ENCODE peak calls at places on chromosomes 11 and 22, in five cellular contexts. One of them, this sample, is unnamed.
A peak's percentile ranks its signal among the peaks of the same experiment; 100 is the strongest.

GRCh38 chr11:62504158-62504973 is 42.2 kb downstream of the AHNAK start:
- DNase-seq in SK-N-SH: no peak
- DNase-seq in GM12878: no peak
- DNase-seq in GM12891: no peak
- DNase-seq in HepG2: no peak
- DNase-seq in this sample: no peak

GRCh38 chr11:77590194-77590591 is 440 bp downstream of the AQP11 start:
- DNase-seq in GM12891: no peak
- DNase-seq in HepG2: peak; percentile 67
- DNase-seq in GM12878: no peak
- DNase-seq in SK-N-SH: no peak
- DNase-seq in this sample: no peak

GRCh38 chr22:30206964-30207363 is 39.6 kb downstream of the LIF start:
- DNase-seq in GM12891: no peak
- DNase-seq in SK-N-SH: peak; percentile 38
- DNase-seq in GM12878: no peak
- DNase-seq in HepG2: peak; percentile 85
- DNase-seq in this sample: no peak

GRCh38 chr11:128582496-128583366 is 4.6 kb downstream of the ETS1 start:
- DNase-seq in GM12878: no peak
- DNase-seq in GM12891: no peak
- DNase-seq in HepG2: no peak
- DNase-seq in SK-N-SH: no peak
- DNase-seq in this sample: no peak

GRCh38 chr11:27218498-27219038 is 144.4 kb downstream of the CCDC34 start:
- DNase-seq in GM12891: no peak
- DNase-seq in HepG2: no peak
- DNase-seq in SK-N-SH: no peak
- DNase-seq in GM12878: no peak
- DNase-seq in this sample: no peak

GRCh38 chr22:41499624-41500280 is 30.8 kb downstream of the ACO2 start:
- DNase-seq in SK-N-SH: no peak
- DNase-seq in GM12891: no peak
- DNase-seq in GM12878: no peak
- DNase-seq in HepG2: no peak
- DNase-seq in this sample: no peak

GRCh38 chr11:75850787-75851186 is 35.8 kb downstream of the UVRAG start:
- DNase-seq in SK-N-SH: no peak
- DNase-seq in HepG2: no peak
- DNase-seq in GM12878: no peak
- DNase-seq in GM12891: no peak
- DNase-seq in this sample: no peak

GRCh38 chr11:110366234-110366633 is 63.5 kb upstream of the FDX1 start:
- DNase-seq in HepG2: no peak
- DNase-seq in GM12891: no peak
- DNase-seq in SK-N-SH: no peak
- DNase-seq in GM12878: no peak
- DNase-seq in this sample: no peak

GRCh38 chr11:30392221-30392784 is 69.4 kb downstream of the ARL14EP start:
- DNase-seq in GM12878: no peak
- DNase-seq in SK-N-SH: no peak
- DNase-seq in GM12891: no peak
- DNase-seq in HepG2: no peak
- DNase-seq in this sample: no peak

GRCh38 chr22:37244114-37244921 is at the start of gene RAC2:
- DNase-seq in GM12891: peak; percentile 70
- DNase-seq in SK-N-SH: peak; percentile 57
- DNase-seq in GM12878: no peak
- DNase-seq in HepG2: no peak
- DNase-seq in this sample: peak; percentile 77

GRCh38 chr11:110736158-110736553 is 23.9 kb upstream of the ARHGAP20 start:
- DNase-seq in GM12891: no peak
- DNase-seq in HepG2: no peak
- DNase-seq in GM12878: no peak
- DNase-seq in SK-N-SH: no peak
- DNase-seq in this sample: no peak

GRCh38 chr11:76838422-76839068 is 22.2 kb upstream of the ACER3 start:
- DNase-seq in GM12891: no peak
- DNase-seq in GM12878: no peak
- DNase-seq in HepG2: peak; percentile 45
- DNase-seq in SK-N-SH: no peak
- DNase-seq in this sample: no peak

GRCh38 chr11:130465259-130465658 is 16.8 kb downstream of the ADAMTS15 start:
- DNase-seq in SK-N-SH: no peak
- DNase-seq in GM12891: no peak
- DNase-seq in HepG2: no peak
- DNase-seq in GM12878: no peak
- DNase-seq in this sample: no peak

GRCh38 chr11:10298342-10298741 is 4.3 kb upstream of the SBF2 start:
- DNase-seq in GM12891: no peak
- DNase-seq in HepG2: peak; percentile 42
- DNase-seq in GM12878: peak; percentile 66
- DNase-seq in SK-N-SH: no peak
- DNase-seq in this sample: peak; percentile 57

GRCh38 chr11:131488208-131488607 is 117.8 kb downstream of the NTM start:
- DNase-seq in GM12891: no peak
- DNase-seq in HepG2: no peak
- DNase-seq in GM12878: no peak
- DNase-seq in SK-N-SH: no peak
- DNase-seq in this sample: no peak

GRCh38 chr22:48050836-48051235 is 1288.4 kb downstream of the TBC1D22A start:
- DNase-seq in GM12891: no peak
- DNase-seq in GM12878: no peak
- DNase-seq in SK-N-SH: no peak
- DNase-seq in HepG2: no peak
- DNase-seq in this sample: no peak

GRCh38 chr11:43574949-43575915 is 105.3 kb upstream of the HSD17B12 start:
- DNase-seq in SK-N-SH: peak; percentile 83
- DNase-seq in HepG2: no peak
- DNase-seq in GM12891: no peak
- DNase-seq in GM12878: no peak
- DNase-seq in this sample: no peak

GRCh38 chr22:17343766-17344165 is 25.5 kb upstream of the CECR2 start:
- DNase-seq in SK-N-SH: no peak
- DNase-seq in HepG2: no peak
- DNase-seq in GM12878: no peak
- DNase-seq in GM12891: no peak
- DNase-seq in this sample: no peak

GRCh38 chr11:60762851-60763691 is 6.4 kb downstream of the MS4A15 start:
- DNase-seq in GM12878: peak; percentile 94
- DNase-seq in SK-N-SH: no peak
- DNase-seq in HepG2: peak; percentile 25
- DNase-seq in GM12891: no peak
- DNase-seq in this sample: no peak

GRCh38 chr11:131624526-131624925 is 254.1 kb downstream of the NTM start:
- DNase-seq in GM12878: no peak
- DNase-seq in GM12891: no peak
- DNase-seq in SK-N-SH: no peak
- DNase-seq in HepG2: no peak
- DNase-seq in this sample: no peak

GRCh38 chr11:20353829-20354434 is 9.6 kb upstream of the HTATIP2 start:
- DNase-seq in HepG2: peak; percentile 46
- DNase-seq in GM12878: no peak
- DNase-seq in SK-N-SH: peak; percentile 67
- DNase-seq in GM12891: no peak
- DNase-seq in this sample: no peak

GRCh38 chr11:59174664-59175033 is 2.7 kb downstream of the DTX4 start:
- DNase-seq in GM12891: no peak
- DNase-seq in GM12878: no peak
- DNase-seq in SK-N-SH: no peak
- DNase-seq in HepG2: peak; percentile 68
- DNase-seq in this sample: no peak

GRCh38 chr11:59172345-59173079 is 580 bp downstream of the DTX4 start:
- DNase-seq in HepG2: peak; percentile 10
- DNase-seq in GM12891: peak; percentile 56
- DNase-seq in SK-N-SH: peak; percentile 63
- DNase-seq in GM12878: peak; percentile 60
- DNase-seq in this sample: peak; percentile 39

GRCh38 chr11:59171508-59172322 is at the start of gene DTX4:
- DNase-seq in GM12878: peak; percentile 57
- DNase-seq in HepG2: peak; percentile 81
- DNase-seq in GM12891: peak; percentile 79
- DNase-seq in SK-N-SH: peak; percentile 92
- DNase-seq in this sample: peak; percentile 78

GRCh38 chr11:59173964-59174663 is 2.2 kb downstream of the DTX4 start:
- DNase-seq in HepG2: peak; percentile 89
- DNase-seq in SK-N-SH: no peak
- DNase-seq in GM12878: no peak
- DNase-seq in GM12891: no peak
- DNase-seq in this sample: no peak

GRCh38 chr11:59173080-59173963 is 1.4 kb downstream of the DTX4 start:
- DNase-seq in SK-N-SH: peak; percentile 36
- DNase-seq in HepG2: peak; percentile 13
- DNase-seq in GM12891: no peak
- DNase-seq in GM12878: no peak
- DNase-seq in this sample: no peak
- TF ChIP-seq POLR2AphosphoS5 in SK-N-SH: no peak
- TF ChIP-seq POLR2AphosphoS5 in HepG2: no peak
- TF ChIP-seq POLR2AphosphoS5 in GM12891: no peak
- TF ChIP-seq POLR2AphosphoS5 in GM12878: peak; percentile 63
- TF ChIP-seq POLR2AphosphoS5 in this sample: no peak

GRCh38 chr11:72744474-72744873 is 7.7 kb downstream of the ARAP1 start:
- DNase-seq in GM12891: no peak
- DNase-seq in HepG2: no peak
- DNase-seq in SK-N-SH: no peak
- DNase-seq in GM12878: no peak
- DNase-seq in this sample: no peak

GRCh38 chr11:72746821-72747220 is 5.4 kb downstream of the ARAP1 start:
- DNase-seq in SK-N-SH: no peak
- DNase-seq in HepG2: no peak
- DNase-seq in GM12878: no peak
- DNase-seq in GM12891: no peak
- DNase-seq in this sample: no peak

GRCh38 chr11:72745511-72745910 is 6.7 kb downstream of the ARAP1 start:
- DNase-seq in GM12878: no peak
- DNase-seq in GM12891: no peak
- DNase-seq in HepG2: no peak
- DNase-seq in SK-N-SH: no peak
- DNase-seq in this sample: no peak

GRCh38 chr11:72747456-72747855 is 4.8 kb downstream of the ARAP1 start:
- DNase-seq in HepG2: no peak
- DNase-seq in GM12891: no peak
- DNase-seq in SK-N-SH: no peak
- DNase-seq in GM12878: no peak
- DNase-seq in this sample: no peak

DNA sequence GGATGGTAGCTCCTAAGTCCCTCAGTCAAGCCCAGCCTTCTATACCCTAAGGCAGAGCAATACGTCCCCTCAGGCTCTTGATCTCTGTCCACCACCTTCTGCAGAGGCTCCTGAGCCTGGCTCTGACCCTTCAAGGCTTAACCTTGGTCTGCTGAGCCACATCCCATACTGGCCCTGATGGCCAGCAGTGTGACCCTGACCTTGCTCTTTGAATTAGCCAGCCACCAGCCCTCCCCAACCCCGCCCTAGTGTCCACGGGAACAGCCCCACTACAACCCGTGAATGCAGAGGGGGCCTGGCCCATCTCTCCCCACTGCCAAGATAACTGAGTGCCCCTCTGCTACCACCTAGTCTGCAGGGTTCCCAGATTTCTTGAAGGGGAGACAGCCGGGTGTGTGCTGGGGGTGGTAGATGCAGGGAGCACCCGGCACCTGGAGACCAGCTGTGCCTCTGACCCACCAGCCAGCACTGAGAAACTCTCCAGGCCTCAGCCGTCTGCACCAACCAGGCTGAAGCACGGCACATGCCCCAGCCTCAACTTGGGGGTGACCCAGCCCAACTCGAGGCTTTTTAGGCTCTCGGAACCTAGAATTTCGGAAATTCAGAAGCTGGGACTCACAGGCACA is 6.2 kb downstream of the ARAP1 start:
- DNase-seq in HepG2: no peak
- DNase-seq in GM12878: no peak
- DNase-seq in GM12891: no peak
- DNase-seq in SK-N-SH: peak; percentile 71
- DNase-seq in this sample: no peak
- TF ChIP-seq TAF1 in HepG2: no peak
- TF ChIP-seq TAF1 in GM12878: no peak
- TF ChIP-seq TAF1 in GM12891: no peak
- TF ChIP-seq TAF1 in SK-N-SH: no peak
- TF ChIP-seq TAF1 in this sample: no peak

DNA sequence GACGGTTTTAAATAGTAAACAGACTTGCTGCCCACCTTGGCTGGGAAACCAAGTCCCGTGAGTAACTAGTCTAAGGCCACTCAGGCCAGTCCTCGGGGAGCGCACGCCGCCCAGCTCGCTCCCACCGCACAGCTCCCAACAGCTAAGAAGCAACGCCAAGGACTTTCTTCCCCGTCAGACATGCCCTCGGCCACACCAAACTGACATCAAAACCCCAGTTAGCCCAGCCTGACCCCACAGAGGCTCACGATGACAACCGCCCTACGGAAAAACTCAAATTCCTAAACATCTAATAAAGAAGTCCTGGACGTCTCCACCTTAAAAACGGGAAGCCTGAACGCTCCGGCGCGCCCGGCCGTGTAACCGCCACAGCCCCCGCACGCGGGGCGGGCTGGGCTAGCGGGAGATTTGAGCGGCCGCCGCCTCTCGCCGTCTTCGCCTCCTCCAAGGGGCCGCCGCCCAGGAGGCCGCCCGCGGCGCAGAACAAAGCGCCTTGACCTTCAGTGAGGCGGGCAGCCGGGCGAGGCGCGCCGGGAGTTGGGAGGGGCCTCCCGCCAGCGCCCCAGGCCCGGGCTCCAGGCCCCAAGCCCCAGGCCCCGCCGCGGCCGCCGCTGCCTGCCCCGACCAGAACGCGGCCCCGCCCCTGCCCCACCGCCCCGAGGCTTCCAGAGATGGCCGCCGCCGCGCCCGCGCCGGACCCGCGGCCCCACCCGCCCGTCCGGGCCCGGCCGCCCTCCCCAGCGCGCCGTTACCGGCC is 474 bp downstream of the NAP1L4 start:
- DNase-seq in GM12878: no peak
- DNase-seq in SK-N-SH: no peak
- DNase-seq in GM12891: no peak
- DNase-seq in HepG2: peak; percentile 18
- DNase-seq in this sample: no peak
- TF ChIP-seq POLR2AphosphoS5 in GM12878: no peak
- TF ChIP-seq POLR2AphosphoS5 in SK-N-SH: no peak
- TF ChIP-seq POLR2AphosphoS5 in GM12891: no peak
- TF ChIP-seq POLR2AphosphoS5 in HepG2: no peak
- TF ChIP-seq POLR2AphosphoS5 in this sample: no peak

GRCh38 chr11:17967661-17968060 is 45.2 kb downstream of the SERGEF start:
- DNase-seq in HepG2: no peak
- DNase-seq in SK-N-SH: no peak
- DNase-seq in GM12891: no peak
- DNase-seq in GM12878: no peak
- DNase-seq in this sample: no peak

GRCh38 chr11:17974246-17974645 is 38.6 kb downstream of the SERGEF start:
- DNase-seq in GM12878: no peak
- DNase-seq in GM12891: no peak
- DNase-seq in SK-N-SH: no peak
- DNase-seq in HepG2: no peak
- DNase-seq in this sample: no peak

GRCh38 chr11:17968206-17968605 is 44.6 kb downstream of the SERGEF start:
- DNase-seq in SK-N-SH: no peak
- DNase-seq in GM12878: no peak
- DNase-seq in GM12891: no peak
- DNase-seq in HepG2: no peak
- DNase-seq in this sample: no peak

GRCh38 chr11:17976651-17977050 is 36.2 kb downstream of the SERGEF start:
- DNase-seq in HepG2: no peak
- DNase-seq in SK-N-SH: no peak
- DNase-seq in GM12891: no peak
- DNase-seq in GM12878: no peak
- DNase-seq in this sample: no peak

GRCh38 chr11:17972987-17973386 is 39.9 kb downstream of the SERGEF start:
- DNase-seq in GM12878: no peak
- DNase-seq in HepG2: peak; percentile 23
- DNase-seq in SK-N-SH: peak; percentile 61
- DNase-seq in GM12891: no peak
- DNase-seq in this sample: no peak
- TF ChIP-seq TAF1 in GM12878: no peak
- TF ChIP-seq TAF1 in HepG2: no peak
- TF ChIP-seq TAF1 in SK-N-SH: no peak
- TF ChIP-seq TAF1 in GM12891: no peak
- TF ChIP-seq TAF1 in this sample: no peak

This sample was measured in GM12892.